ENCODE peak calls at places on chromosomes 6 and 20, in four cellular contexts. M, T, R and P are unnamed samples.

GRCh38 chr6:158103228-158103627 is 64.8 kb downstream of the SERAC1 start:
- DNase-seq in R (no peak), T (no peak), M (no peak), P (no peak)

GRCh38 chr6:156613996-156614395 is 163.2 kb upstream of the ARID1B start:
- DNase-seq in T (no peak), R (peak; percentile 17), M (no peak), P (no peak)

GRCh38 chr6:133368664-133369063 is 127.5 kb downstream of the EYA4 start:
- DNase-seq in R (no peak), T (no peak), M (peak; percentile 10), P (no peak)

GRCh38 chr6:89260832-89261231 is 43.7 kb upstream of the GABRR1 start:
- DNase-seq in R (no peak), T (no peak), M (no peak), P (no peak)

GRCh38 chr20:33531047-33531877 is 41.4 kb downstream of the CBFA2T2 start:
- DNase-seq in M (peak; percentile 51), R (no peak), T (no peak), P (no peak)

GRCh38 chr6:119200774-119201173 is 122.3 kb upstream of the FAM184A start:
- DNase-seq in R (no peak), M (no peak), T (no peak), P (no peak)

GRCh38 chr6:24283043-24283985 is 74.5 kb downstream of the DCDC2 start:
- DNase-seq in R (no peak), T (peak; percentile 71), M (peak; percentile 61), P (peak; percentile 72)

GRCh38 chr6:95802978-95803377 is 212.8 kb upstream of the FUT9 start:
- DNase-seq in T (no peak), R (no peak), M (no peak), P (no peak)

GRCh38 chr6:131015630-131016263 is 47.3 kb downstream of the EPB41L2 start:
- DNase-seq in T (no peak), R (no peak), M (peak; percentile 59), P (no peak)

GRCh38 chr20:63622732-63623131 is 4.2 kb downstream of the GMEB2 start:
- DNase-seq in M (no peak), R (no peak), T (no peak), P (no peak)

GRCh38 chr6:149278996-149279395 is 38.5 kb upstream of the TAB2 start:
- DNase-seq in M (no peak), T (no peak), R (no peak), P (no peak)

GRCh38 chr20:12093062-12093796 is 175.5 kb downstream of the BTBD3 start:
- DNase-seq in M (no peak), R (no peak), T (no peak), P (no peak)

GRCh38 chr6:332671-333070 is 40.4 kb downstream of the DUSP22 start:
- DNase-seq in R (no peak), M (peak; percentile 70), T (no peak), P (no peak)

GRCh38 chr20:8454137-8454712 is 322.2 kb downstream of the PLCB1 start:
- DNase-seq in T (no peak), R (no peak), M (peak; percentile 97), P (no peak)

GRCh38 chr6:139686308-139686707 is 311.9 kb upstream of the CITED2 start:
- DNase-seq in R (no peak), M (no peak), T (no peak), P (no peak)

DNA sequence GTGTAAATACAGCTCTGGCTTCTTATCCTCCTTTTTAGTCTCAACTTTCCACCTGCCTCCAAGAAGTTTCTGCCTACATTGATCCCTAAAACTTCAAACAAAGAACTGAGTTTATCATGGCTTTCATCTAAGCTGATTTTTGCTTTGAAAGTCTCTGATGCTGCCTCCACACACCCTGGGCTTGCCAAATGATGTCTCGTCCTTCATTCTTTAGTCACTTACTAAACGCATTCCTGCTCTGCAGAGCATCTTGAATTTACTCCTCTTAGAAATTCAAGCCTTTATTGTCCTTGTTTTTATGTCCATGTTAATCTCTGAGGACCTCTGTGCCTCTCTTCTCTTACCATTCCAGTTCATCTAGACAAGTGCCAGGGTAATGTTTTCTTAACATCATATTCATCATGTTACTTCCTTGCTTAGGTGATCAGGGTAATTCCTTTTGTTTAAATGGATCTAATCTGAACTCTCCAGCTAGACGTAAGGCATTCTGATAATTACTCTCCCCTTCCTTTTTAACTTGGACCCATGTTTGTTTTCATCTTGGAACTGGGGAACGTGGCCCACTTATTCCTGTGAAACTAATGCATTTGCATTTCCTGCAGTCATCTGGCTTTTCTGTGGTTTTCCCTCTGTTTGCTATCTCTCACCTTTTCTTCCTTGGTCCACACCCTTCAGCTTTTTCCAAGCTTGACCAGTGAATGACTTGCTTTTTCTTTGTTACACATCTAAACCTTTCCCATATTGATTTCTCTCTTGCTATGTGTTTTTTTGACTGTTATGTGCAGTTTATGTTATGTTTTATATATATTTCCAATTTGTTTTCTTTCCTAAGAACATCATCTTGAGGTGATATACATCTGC is 33.1 kb downstream of the SLX4IP start:
- DNase-seq in M (peak; percentile 32), T (no peak), R (no peak), P (no peak)
- TF ChIP-seq POLR2A in M (no peak), T (no peak), R (no peak), P (no peak)

GRCh38 chr6:111410371-111410770 is 72.6 kb downstream of the REV3L start:
- DNase-seq in T (no peak), M (no peak), R (no peak), P (no peak)

GRCh38 chr6:111411046-111411445 is 72.0 kb downstream of the REV3L start:
- DNase-seq in T (no peak), M (no peak), R (no peak), P (no peak)

GRCh38 chr6:111411978-111412574 is 70.9 kb downstream of the REV3L start:
- DNase-seq in T (no peak), R (no peak), M (no peak), P (no peak)

GRCh38 chr6:111407686-111408085 is 75.3 kb downstream of the REV3L start:
- DNase-seq in M (no peak), T (no peak), R (no peak), P (no peak)

GRCh38 chr6:111409430-111409829 is 73.6 kb downstream of the REV3L start:
- DNase-seq in M (no peak), T (no peak), R (no peak), P (no peak)
- H3K36me3 ChIP-seq in M (peaks cover 22% of the 10 kb centered on the region), T (peaks cover 40% of the 10 kb centered on the region), R (peaks cover 6% of the 10 kb centered on the region), P (no peaks in the 10 kb centered on the region)

DNA sequence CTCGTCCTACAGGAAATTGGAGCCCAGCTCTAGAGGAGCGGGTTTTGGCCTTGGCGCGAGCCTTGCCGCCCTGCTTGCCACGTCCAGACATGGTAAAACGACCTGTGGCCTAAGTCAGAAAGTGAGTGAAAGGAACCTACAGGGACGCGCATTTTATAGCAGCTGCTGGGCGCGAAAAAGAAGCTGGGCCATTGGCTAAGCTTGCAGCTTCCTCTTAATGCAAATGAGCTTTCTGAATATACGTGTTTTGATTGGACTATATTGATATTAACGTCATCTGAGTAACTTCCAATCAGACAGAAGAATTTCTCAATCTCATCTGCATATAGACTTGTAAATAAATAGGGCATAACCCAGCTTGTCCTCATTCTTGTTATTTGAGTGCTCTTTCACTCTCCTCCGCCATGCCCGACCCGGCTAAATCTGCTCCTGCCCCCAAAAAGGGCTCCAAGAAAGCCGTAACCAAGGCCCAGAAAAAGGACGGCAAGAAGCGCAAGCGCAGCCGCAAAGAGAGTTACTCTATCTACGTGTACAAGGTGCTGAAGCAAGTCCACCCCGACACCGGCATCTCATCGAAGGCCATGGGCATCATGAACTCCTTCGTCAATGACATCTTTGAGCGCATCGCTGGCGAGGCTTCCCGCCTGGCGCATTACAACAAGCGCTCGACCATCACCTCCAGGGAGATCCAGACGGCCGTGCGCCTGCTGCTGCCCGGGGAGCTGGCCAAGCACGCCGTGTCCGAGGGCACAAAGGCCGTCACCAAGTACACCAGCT is 18.9 kb downstream of the OR2B2 start:
- DNase-seq in T (peak; percentile 74), R (peak; percentile 94), M (peak; percentile 99), P (peak; percentile 93)
- TF ChIP-seq POLR2A in T (no peak), R (no peak), M (peak; percentile 99), P (peak; percentile 99)

GRCh38 chr20:58993332-58994248 is 12.5 kb downstream of the NELFCD start:
- DNase-seq in M (no peak), R (no peak), T (no peak), P (no peak)
- H3K36me3 ChIP-seq in M (peaks cover 66% of the 10 kb centered on the region), R (peaks cover 92% of the 10 kb centered on the region), T (peaks cover 100% of the 10 kb centered on the region), P (peaks cover 62% of the 10 kb centered on the region)

DNA sequence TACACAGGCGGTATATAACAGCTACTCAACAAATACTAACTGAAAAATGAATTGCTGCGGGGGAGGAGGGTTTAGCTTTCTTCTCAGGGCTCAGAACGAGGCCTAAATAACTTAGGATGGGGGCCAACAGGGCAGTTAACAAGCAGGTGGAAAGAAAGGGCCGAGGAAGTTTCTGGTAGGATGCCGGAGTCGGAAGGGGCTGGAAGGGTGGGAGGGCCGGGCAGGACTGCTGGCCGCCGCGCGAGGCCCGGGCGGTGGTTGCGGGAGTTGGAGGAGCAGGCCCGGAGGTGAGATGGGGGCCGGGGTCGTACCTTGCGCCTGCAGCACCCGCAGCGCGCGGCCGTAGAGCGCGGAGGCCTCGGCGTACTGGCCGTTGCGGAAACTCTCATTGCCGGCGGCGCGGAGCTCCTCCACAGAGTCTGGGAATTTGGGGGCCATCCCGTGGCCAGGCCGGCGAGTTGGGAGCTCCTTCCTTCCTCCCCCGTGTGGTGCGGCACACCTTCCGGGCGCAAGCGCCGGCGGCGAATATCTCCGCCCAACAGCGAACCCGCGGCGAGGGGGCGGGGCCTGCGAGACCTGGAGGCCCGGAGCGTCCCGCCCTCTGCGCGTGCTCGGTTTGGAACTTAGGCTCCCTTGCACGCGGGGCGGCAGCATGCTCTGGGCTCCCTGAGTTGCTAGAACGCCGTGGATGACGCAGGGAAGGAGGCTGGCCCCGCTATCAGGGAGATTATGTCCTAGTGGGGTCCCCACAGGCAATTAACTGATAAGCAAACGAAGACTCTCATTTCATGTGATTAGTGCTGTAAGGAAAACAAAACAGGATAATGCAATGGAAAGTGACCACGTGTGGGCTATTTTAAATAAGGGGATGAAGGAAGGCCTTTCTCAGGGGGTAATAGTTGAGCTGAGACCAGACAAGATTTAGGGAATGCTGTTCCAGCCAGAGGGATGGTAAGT is at the start of gene TOMM34:
- DNase-seq in T (peak; percentile 95), M (peak; percentile 90), R (peak; percentile 97), P (peak; percentile 97)
- TF ChIP-seq POLR2A in T (peak; percentile 27), M (peak; percentile 90), R (no peak), P (peak; percentile 73)

GRCh38 chr6:35084511-35085203 is 56.5 kb downstream of the TCP11 start:
- DNase-seq in M (no peak), R (no peak), T (no peak), P (no peak)
- H3K36me3 ChIP-seq in M (peaks cover 59% of the 10 kb centered on the region), R (peaks cover 93% of the 10 kb centered on the region), T (peaks cover 99% of the 10 kb centered on the region), P (peaks cover 37% of the 10 kb centered on the region)